ENCODE peak calls at places on chromosomes 1 and 21, in ten cellular contexts. One of them, this sample, is unnamed.

GRCh38 chr1:226064816-226065248 is 2.3 kb downstream of the H3-3A start:
- DNase-seq in NT2/D1: peak
- DNase-seq in endothelial cell: peak
- DNase-seq in kidney: no peak
- DNase-seq in uterus: peak
- DNase-seq in brain microvascular endothelial cell: peak
- DNase-seq in stimulated activated CD4-positive, alpha-beta T cell treated with anti-CD3 and anti-CD28 coated beads, Interleukin-1b, Interleukin-23, amount 100 ng/mL, for 4 hours: no peak
- DNase-seq in activated B cell treated with CpG ODN at 0.5 μM for 24 hours: no peak
- DNase-seq in DMS153: peak
- DNase-seq in activated CD4-positive, alpha-beta T cell treated with anti-CD3 and anti-CD28 coated beads for 24 hours: no peak
- DNase-seq in this sample: no peak

GRCh38 chr1:43303477-43304286 is 2.9 kb downstream of the TIE1 start:
- DNase-seq in kidney: peak
- DNase-seq in stimulated activated CD4-positive, alpha-beta T cell treated with anti-CD3 and anti-CD28 coated beads, Interleukin-1b, Interleukin-23, amount 100 ng/mL, for 4 hours: no peak
- DNase-seq in activated B cell treated with CpG ODN at 0.5 μM for 24 hours: no peak
- DNase-seq in brain microvascular endothelial cell: no peak
- DNase-seq in DMS153: no peak
- DNase-seq in NT2/D1: no peak
- DNase-seq in uterus: no peak
- DNase-seq in endothelial cell: no peak
- DNase-seq in activated CD4-positive, alpha-beta T cell treated with anti-CD3 and anti-CD28 coated beads for 24 hours: no peak
- DNase-seq in this sample: no peak

GRCh38 chr1:211912064-211912463 is 81.5 kb upstream of the LPGAT1 start:
- DNase-seq in activated B cell treated with CpG ODN at 0.5 μM for 24 hours: no peak
- DNase-seq in stimulated activated CD4-positive, alpha-beta T cell treated with anti-CD3 and anti-CD28 coated beads, Interleukin-1b, Interleukin-23, amount 100 ng/mL, for 4 hours: no peak
- DNase-seq in uterus: no peak
- DNase-seq in DMS153: no peak
- DNase-seq in NT2/D1: no peak
- DNase-seq in kidney: no peak
- DNase-seq in endothelial cell: no peak
- DNase-seq in brain microvascular endothelial cell: no peak
- DNase-seq in activated CD4-positive, alpha-beta T cell treated with anti-CD3 and anti-CD28 coated beads for 24 hours: no peak
- DNase-seq in this sample: no peak

GRCh38 chr1:39720094-39720999 is 18.3 kb upstream of the PPIE start:
- DNase-seq in endothelial cell: no peak
- DNase-seq in kidney: no peak
- DNase-seq in activated B cell treated with CpG ODN at 0.5 μM for 24 hours: no peak
- DNase-seq in NT2/D1: peak
- DNase-seq in DMS153: peak
- DNase-seq in stimulated activated CD4-positive, alpha-beta T cell treated with anti-CD3 and anti-CD28 coated beads, Interleukin-1b, Interleukin-23, amount 100 ng/mL, for 4 hours: no peak
- DNase-seq in activated CD4-positive, alpha-beta T cell treated with anti-CD3 and anti-CD28 coated beads for 24 hours: no peak
- DNase-seq in brain microvascular endothelial cell: peak
- DNase-seq in uterus: no peak
- DNase-seq in this sample: peak

GRCh38 chr1:166166701-166167394 is at the start of gene FAM78B:
- DNase-seq in uterus: peak
- DNase-seq in NT2/D1: peak
- DNase-seq in activated CD4-positive, alpha-beta T cell treated with anti-CD3 and anti-CD28 coated beads for 24 hours: peak
- DNase-seq in endothelial cell: peak
- DNase-seq in activated B cell treated with CpG ODN at 0.5 μM for 24 hours: peak
- DNase-seq in DMS153: peak
- DNase-seq in brain microvascular endothelial cell: no peak
- DNase-seq in kidney: peak
- DNase-seq in stimulated activated CD4-positive, alpha-beta T cell treated with anti-CD3 and anti-CD28 coated beads, Interleukin-1b, Interleukin-23, amount 100 ng/mL, for 4 hours: peak
- DNase-seq in this sample: peak

GRCh38 chr1:57012280-57012679 is 46.5 kb upstream of the C8B start:
- DNase-seq in activated CD4-positive, alpha-beta T cell treated with anti-CD3 and anti-CD28 coated beads for 24 hours: no peak
- DNase-seq in stimulated activated CD4-positive, alpha-beta T cell treated with anti-CD3 and anti-CD28 coated beads, Interleukin-1b, Interleukin-23, amount 100 ng/mL, for 4 hours: no peak
- DNase-seq in activated B cell treated with CpG ODN at 0.5 μM for 24 hours: no peak
- DNase-seq in kidney: no peak
- DNase-seq in endothelial cell: no peak
- DNase-seq in NT2/D1: no peak
- DNase-seq in brain microvascular endothelial cell: no peak
- DNase-seq in DMS153: no peak
- DNase-seq in uterus: no peak
- DNase-seq in this sample: no peak

GRCh38 chr1:2985694-2986548 is 35.3 kb upstream of the ACTRT2 start:
- DNase-seq in DMS153: no peak
- DNase-seq in uterus: no peak
- DNase-seq in activated CD4-positive, alpha-beta T cell treated with anti-CD3 and anti-CD28 coated beads for 24 hours: no peak
- DNase-seq in kidney: no peak
- DNase-seq in brain microvascular endothelial cell: no peak
- DNase-seq in NT2/D1: no peak
- DNase-seq in endothelial cell: no peak
- DNase-seq in stimulated activated CD4-positive, alpha-beta T cell treated with anti-CD3 and anti-CD28 coated beads, Interleukin-1b, Interleukin-23, amount 100 ng/mL, for 4 hours: no peak
- DNase-seq in activated B cell treated with CpG ODN at 0.5 μM for 24 hours: no peak
- DNase-seq in this sample: no peak

GRCh38 chr1:219882116-219882515 is 46.2 kb downstream of the SLC30A10 start:
- DNase-seq in stimulated activated CD4-positive, alpha-beta T cell treated with anti-CD3 and anti-CD28 coated beads, Interleukin-1b, Interleukin-23, amount 100 ng/mL, for 4 hours: no peak
- DNase-seq in brain microvascular endothelial cell: no peak
- DNase-seq in endothelial cell: no peak
- DNase-seq in activated B cell treated with CpG ODN at 0.5 μM for 24 hours: no peak
- DNase-seq in activated CD4-positive, alpha-beta T cell treated with anti-CD3 and anti-CD28 coated beads for 24 hours: no peak
- DNase-seq in kidney: no peak
- DNase-seq in uterus: no peak
- DNase-seq in NT2/D1: no peak
- DNase-seq in DMS153: no peak
- DNase-seq in this sample: no peak

GRCh38 chr1:234890694-234891093 is 237.9 kb downstream of the TOMM20 start:
- DNase-seq in kidney: no peak
- DNase-seq in activated B cell treated with CpG ODN at 0.5 μM for 24 hours: no peak
- DNase-seq in uterus: no peak
- DNase-seq in brain microvascular endothelial cell: no peak
- DNase-seq in NT2/D1: no peak
- DNase-seq in activated CD4-positive, alpha-beta T cell treated with anti-CD3 and anti-CD28 coated beads for 24 hours: no peak
- DNase-seq in DMS153: no peak
- DNase-seq in endothelial cell: no peak
- DNase-seq in stimulated activated CD4-positive, alpha-beta T cell treated with anti-CD3 and anti-CD28 coated beads, Interleukin-1b, Interleukin-23, amount 100 ng/mL, for 4 hours: no peak
- DNase-seq in this sample: no peak

GRCh38 chr1:7970250-7970649 is 8.7 kb downstream of the PARK7 start:
- DNase-seq in stimulated activated CD4-positive, alpha-beta T cell treated with anti-CD3 and anti-CD28 coated beads, Interleukin-1b, Interleukin-23, amount 100 ng/mL, for 4 hours: no peak
- DNase-seq in brain microvascular endothelial cell: no peak
- DNase-seq in NT2/D1: no peak
- DNase-seq in uterus: no peak
- DNase-seq in kidney: no peak
- DNase-seq in endothelial cell: no peak
- DNase-seq in activated CD4-positive, alpha-beta T cell treated with anti-CD3 and anti-CD28 coated beads for 24 hours: no peak
- DNase-seq in DMS153: no peak
- DNase-seq in activated B cell treated with CpG ODN at 0.5 μM for 24 hours: no peak
- DNase-seq in this sample: no peak

GRCh38 chr1:200108659-200109058 is 81.1 kb downstream of the NR5A2 start:
- DNase-seq in brain microvascular endothelial cell: no peak
- DNase-seq in stimulated activated CD4-positive, alpha-beta T cell treated with anti-CD3 and anti-CD28 coated beads, Interleukin-1b, Interleukin-23, amount 100 ng/mL, for 4 hours: no peak
- DNase-seq in activated B cell treated with CpG ODN at 0.5 μM for 24 hours: no peak
- DNase-seq in uterus: no peak
- DNase-seq in DMS153: no peak
- DNase-seq in endothelial cell: no peak
- DNase-seq in NT2/D1: no peak
- DNase-seq in kidney: no peak
- DNase-seq in activated CD4-positive, alpha-beta T cell treated with anti-CD3 and anti-CD28 coated beads for 24 hours: no peak
- DNase-seq in this sample: no peak

GRCh38 chr1:56424744-56425493 is 154.4 kb downstream of the PLPP3 start:
- DNase-seq in NT2/D1: peak
- DNase-seq in kidney: peak
- DNase-seq in endothelial cell: no peak
- DNase-seq in activated CD4-positive, alpha-beta T cell treated with anti-CD3 and anti-CD28 coated beads for 24 hours: no peak
- DNase-seq in stimulated activated CD4-positive, alpha-beta T cell treated with anti-CD3 and anti-CD28 coated beads, Interleukin-1b, Interleukin-23, amount 100 ng/mL, for 4 hours: no peak
- DNase-seq in DMS153: no peak
- DNase-seq in uterus: peak
- DNase-seq in brain microvascular endothelial cell: peak
- DNase-seq in activated B cell treated with CpG ODN at 0.5 μM for 24 hours: no peak
- DNase-seq in this sample: no peak

GRCh38 chr1:22212400-22213233 is 69.7 kb upstream of the WNT4 start:
- DNase-seq in NT2/D1: no peak
- DNase-seq in endothelial cell: no peak
- DNase-seq in uterus: no peak
- DNase-seq in stimulated activated CD4-positive, alpha-beta T cell treated with anti-CD3 and anti-CD28 coated beads, Interleukin-1b, Interleukin-23, amount 100 ng/mL, for 4 hours: no peak
- DNase-seq in kidney: peak
- DNase-seq in brain microvascular endothelial cell: no peak
- DNase-seq in activated CD4-positive, alpha-beta T cell treated with anti-CD3 and anti-CD28 coated beads for 24 hours: no peak
- DNase-seq in activated B cell treated with CpG ODN at 0.5 μM for 24 hours: no peak
- DNase-seq in DMS153: no peak
- DNase-seq in this sample: no peak

GRCh38 chr21:25506887-25507286 is 100.4 kb downstream of the MRPL39 start:
- DNase-seq in activated CD4-positive, alpha-beta T cell treated with anti-CD3 and anti-CD28 coated beads for 24 hours: no peak
- DNase-seq in endothelial cell: no peak
- DNase-seq in brain microvascular endothelial cell: peak
- DNase-seq in stimulated activated CD4-positive, alpha-beta T cell treated with anti-CD3 and anti-CD28 coated beads, Interleukin-1b, Interleukin-23, amount 100 ng/mL, for 4 hours: no peak
- DNase-seq in kidney: no peak
- DNase-seq in activated B cell treated with CpG ODN at 0.5 μM for 24 hours: no peak
- DNase-seq in NT2/D1: no peak
- DNase-seq in DMS153: peak
- DNase-seq in uterus: no peak
- DNase-seq in this sample: no peak

GRCh38 chr1:98019747-98020146 is 98.9 kb upstream of the DPYD start:
- DNase-seq in activated B cell treated with CpG ODN at 0.5 μM for 24 hours: no peak
- DNase-seq in kidney: no peak
- DNase-seq in activated CD4-positive, alpha-beta T cell treated with anti-CD3 and anti-CD28 coated beads for 24 hours: no peak
- DNase-seq in DMS153: no peak
- DNase-seq in NT2/D1: no peak
- DNase-seq in brain microvascular endothelial cell: no peak
- DNase-seq in endothelial cell: no peak
- DNase-seq in uterus: no peak
- DNase-seq in stimulated activated CD4-positive, alpha-beta T cell treated with anti-CD3 and anti-CD28 coated beads, Interleukin-1b, Interleukin-23, amount 100 ng/mL, for 4 hours: no peak
- DNase-seq in this sample: no peak

GRCh38 chr1:235652364-235652763 is 2.8 kb upstream of the GNG4 start:
- DNase-seq in DMS153: no peak
- DNase-seq in NT2/D1: no peak
- DNase-seq in kidney: no peak
- DNase-seq in activated B cell treated with CpG ODN at 0.5 μM for 24 hours: no peak
- DNase-seq in stimulated activated CD4-positive, alpha-beta T cell treated with anti-CD3 and anti-CD28 coated beads, Interleukin-1b, Interleukin-23, amount 100 ng/mL, for 4 hours: no peak
- DNase-seq in endothelial cell: no peak
- DNase-seq in activated CD4-positive, alpha-beta T cell treated with anti-CD3 and anti-CD28 coated beads for 24 hours: no peak
- DNase-seq in brain microvascular endothelial cell: no peak
- DNase-seq in uterus: no peak
- DNase-seq in this sample: no peak

GRCh38 chr1:161930064-161930463 is 93.6 kb downstream of the OLFML2B start:
- DNase-seq in NT2/D1: no peak
- DNase-seq in activated B cell treated with CpG ODN at 0.5 μM for 24 hours: no peak
- DNase-seq in DMS153: no peak
- DNase-seq in activated CD4-positive, alpha-beta T cell treated with anti-CD3 and anti-CD28 coated beads for 24 hours: no peak
- DNase-seq in uterus: no peak
- DNase-seq in kidney: no peak
- DNase-seq in brain microvascular endothelial cell: no peak
- DNase-seq in endothelial cell: no peak
- DNase-seq in stimulated activated CD4-positive, alpha-beta T cell treated with anti-CD3 and anti-CD28 coated beads, Interleukin-1b, Interleukin-23, amount 100 ng/mL, for 4 hours: no peak
- DNase-seq in this sample: no peak

GRCh38 chr1:164579346-164579745 is 20.4 kb downstream of the PBX1 start:
- DNase-seq in activated CD4-positive, alpha-beta T cell treated with anti-CD3 and anti-CD28 coated beads for 24 hours: no peak
- DNase-seq in NT2/D1: no peak
- DNase-seq in kidney: no peak
- DNase-seq in brain microvascular endothelial cell: no peak
- DNase-seq in DMS153: no peak
- DNase-seq in stimulated activated CD4-positive, alpha-beta T cell treated with anti-CD3 and anti-CD28 coated beads, Interleukin-1b, Interleukin-23, amount 100 ng/mL, for 4 hours: no peak
- DNase-seq in uterus: no peak
- DNase-seq in activated B cell treated with CpG ODN at 0.5 μM for 24 hours: no peak
- DNase-seq in endothelial cell: no peak
- DNase-seq in this sample: no peak

GRCh38 chr1:10210841-10211804 is 753 bp downstream of the KIF1B start:
- DNase-seq in stimulated activated CD4-positive, alpha-beta T cell treated with anti-CD3 and anti-CD28 coated beads, Interleukin-1b, Interleukin-23, amount 100 ng/mL, for 4 hours: peak
- DNase-seq in NT2/D1: no peak
- DNase-seq in activated CD4-positive, alpha-beta T cell treated with anti-CD3 and anti-CD28 coated beads for 24 hours: peak
- DNase-seq in kidney: peak
- DNase-seq in DMS153: peak
- DNase-seq in activated B cell treated with CpG ODN at 0.5 μM for 24 hours: peak
- DNase-seq in brain microvascular endothelial cell: peak
- DNase-seq in uterus: peak
- DNase-seq in endothelial cell: peak
- DNase-seq in this sample: no peak

GRCh38 chr1:154683820-154684219 is 75.8 kb upstream of the ADAR start:
- DNase-seq in stimulated activated CD4-positive, alpha-beta T cell treated with anti-CD3 and anti-CD28 coated beads, Interleukin-1b, Interleukin-23, amount 100 ng/mL, for 4 hours: no peak
- DNase-seq in activated CD4-positive, alpha-beta T cell treated with anti-CD3 and anti-CD28 coated beads for 24 hours: no peak
- DNase-seq in activated B cell treated with CpG ODN at 0.5 μM for 24 hours: no peak
- DNase-seq in uterus: no peak
- DNase-seq in brain microvascular endothelial cell: no peak
- DNase-seq in endothelial cell: no peak
- DNase-seq in DMS153: no peak
- DNase-seq in kidney: no peak
- DNase-seq in NT2/D1: no peak
- DNase-seq in this sample: no peak

GRCh38 chr1:225768662-225769426 is 8.8 kb upstream of the SRP9 start:
- DNase-seq in brain microvascular endothelial cell: no peak
- DNase-seq in activated CD4-positive, alpha-beta T cell treated with anti-CD3 and anti-CD28 coated beads for 24 hours: no peak
- DNase-seq in kidney: no peak
- DNase-seq in DMS153: no peak
- DNase-seq in activated B cell treated with CpG ODN at 0.5 μM for 24 hours: no peak
- DNase-seq in uterus: no peak
- DNase-seq in endothelial cell: no peak
- DNase-seq in NT2/D1: no peak
- DNase-seq in stimulated activated CD4-positive, alpha-beta T cell treated with anti-CD3 and anti-CD28 coated beads, Interleukin-1b, Interleukin-23, amount 100 ng/mL, for 4 hours: no peak
- DNase-seq in this sample: no peak

GRCh38 chr1:191453487-191453886 is 704.8 kb upstream of the RGS18 start:
- DNase-seq in endothelial cell: no peak
- DNase-seq in stimulated activated CD4-positive, alpha-beta T cell treated with anti-CD3 and anti-CD28 coated beads, Interleukin-1b, Interleukin-23, amount 100 ng/mL, for 4 hours: no peak
- DNase-seq in activated CD4-positive, alpha-beta T cell treated with anti-CD3 and anti-CD28 coated beads for 24 hours: no peak
- DNase-seq in NT2/D1: no peak
- DNase-seq in kidney: no peak
- DNase-seq in activated B cell treated with CpG ODN at 0.5 μM for 24 hours: no peak
- DNase-seq in DMS153: no peak
- DNase-seq in uterus: no peak
- DNase-seq in brain microvascular endothelial cell: no peak
- DNase-seq in this sample: no peak

GRCh38 chr1:184524248-184524647 is 137.4 kb downstream of the C1orf21 start:
- DNase-seq in activated CD4-positive, alpha-beta T cell treated with anti-CD3 and anti-CD28 coated beads for 24 hours: no peak
- DNase-seq in endothelial cell: no peak
- DNase-seq in activated B cell treated with CpG ODN at 0.5 μM for 24 hours: no peak
- DNase-seq in uterus: no peak
- DNase-seq in brain microvascular endothelial cell: no peak
- DNase-seq in DMS153: no peak
- DNase-seq in stimulated activated CD4-positive, alpha-beta T cell treated with anti-CD3 and anti-CD28 coated beads, Interleukin-1b, Interleukin-23, amount 100 ng/mL, for 4 hours: no peak
- DNase-seq in NT2/D1: no peak
- DNase-seq in kidney: no peak
- DNase-seq in this sample: no peak

GRCh38 chr1:31627930-31628421 is 10.5 kb downstream of the HCRTR1 start:
- DNase-seq in activated CD4-positive, alpha-beta T cell treated with anti-CD3 and anti-CD28 coated beads for 24 hours: no peak
- DNase-seq in brain microvascular endothelial cell: no peak
- DNase-seq in NT2/D1: no peak
- DNase-seq in endothelial cell: no peak
- DNase-seq in stimulated activated CD4-positive, alpha-beta T cell treated with anti-CD3 and anti-CD28 coated beads, Interleukin-1b, Interleukin-23, amount 100 ng/mL, for 4 hours: no peak
- DNase-seq in uterus: no peak
- DNase-seq in kidney: no peak
- DNase-seq in activated B cell treated with CpG ODN at 0.5 μM for 24 hours: no peak
- DNase-seq in DMS153: no peak
- DNase-seq in this sample: no peak

GRCh38 chr1:230594374-230594773 is 47.9 kb upstream of the COG2 start:
- DNase-seq in endothelial cell: no peak
- DNase-seq in uterus: no peak
- DNase-seq in activated CD4-positive, alpha-beta T cell treated with anti-CD3 and anti-CD28 coated beads for 24 hours: no peak
- DNase-seq in activated B cell treated with CpG ODN at 0.5 μM for 24 hours: no peak
- DNase-seq in DMS153: no peak
- DNase-seq in kidney: no peak
- DNase-seq in brain microvascular endothelial cell: no peak
- DNase-seq in NT2/D1: no peak
- DNase-seq in stimulated activated CD4-positive, alpha-beta T cell treated with anti-CD3 and anti-CD28 coated beads, Interleukin-1b, Interleukin-23, amount 100 ng/mL, for 4 hours: no peak
- DNase-seq in this sample: no peak

GRCh38 chr1:221815660-221816059 is 73.8 kb upstream of the DUSP10 start:
- DNase-seq in kidney: no peak
- DNase-seq in endothelial cell: no peak
- DNase-seq in stimulated activated CD4-positive, alpha-beta T cell treated with anti-CD3 and anti-CD28 coated beads, Interleukin-1b, Interleukin-23, amount 100 ng/mL, for 4 hours: no peak
- DNase-seq in uterus: no peak
- DNase-seq in DMS153: no peak
- DNase-seq in brain microvascular endothelial cell: no peak
- DNase-seq in activated B cell treated with CpG ODN at 0.5 μM for 24 hours: no peak
- DNase-seq in activated CD4-positive, alpha-beta T cell treated with anti-CD3 and anti-CD28 coated beads for 24 hours: no peak
- DNase-seq in NT2/D1: no peak
- DNase-seq in this sample: no peak

GRCh38 chr1:201721131-201722049 is 107.6 kb upstream of the IPO9 start:
- DNase-seq in NT2/D1: no peak
- DNase-seq in brain microvascular endothelial cell: peak
- DNase-seq in activated CD4-positive, alpha-beta T cell treated with anti-CD3 and anti-CD28 coated beads for 24 hours: no peak
- DNase-seq in stimulated activated CD4-positive, alpha-beta T cell treated with anti-CD3 and anti-CD28 coated beads, Interleukin-1b, Interleukin-23, amount 100 ng/mL, for 4 hours: no peak
- DNase-seq in kidney: no peak
- DNase-seq in uterus: peak
- DNase-seq in activated B cell treated with CpG ODN at 0.5 μM for 24 hours: no peak
- DNase-seq in endothelial cell: no peak
- DNase-seq in DMS153: no peak
- DNase-seq in this sample: no peak

GRCh38 chr1:41795205-41795762 is 123.4 kb downstream of the HIVEP3 start:
- DNase-seq in activated CD4-positive, alpha-beta T cell treated with anti-CD3 and anti-CD28 coated beads for 24 hours: no peak
- DNase-seq in uterus: no peak
- DNase-seq in brain microvascular endothelial cell: peak
- DNase-seq in activated B cell treated with CpG ODN at 0.5 μM for 24 hours: no peak
- DNase-seq in DMS153: no peak
- DNase-seq in endothelial cell: no peak
- DNase-seq in stimulated activated CD4-positive, alpha-beta T cell treated with anti-CD3 and anti-CD28 coated beads, Interleukin-1b, Interleukin-23, amount 100 ng/mL, for 4 hours: no peak
- DNase-seq in NT2/D1: no peak
- DNase-seq in kidney: no peak
- DNase-seq in this sample: no peak

This sample was measured in NCI-H1930.